ENCODE peak calls at places on chromosomes 2 and 18, in nine cellular contexts. One of them, this sample, is unnamed.

GRCh38 chr2:233820766-233821105 is 33.6 kb downstream of the HJURP start:
- DNase-seq in psoas muscle: no peak
- DNase-seq in stimulated activated CD4-positive, alpha-beta T cell treated with anti-CD3 and anti-CD28 coated beads, Interleukin-1b, Interleukin-23, amount 100 ng/mL, for 48 hours: no peak
- DNase-seq in testis: no peak
- DNase-seq in Calu3: no peak
- DNase-seq in brain microvascular endothelial cell: no peak
- DNase-seq in activated CD4-positive, alpha-beta T cell treated with anti-CD3 and anti-CD28 coated beads for 36 hours: no peak
- DNase-seq in stimulated activated CD8-positive, alpha-beta memory T cell treated with anti-CD3 and anti-CD28 coated beads, Interleukin-15, amount 100 ng/mL, for 24 hours: no peak
- DNase-seq in AG10803: no peak
- DNase-seq in this sample: no peak

GRCh38 chr2:80302465-80303005 is 2.0 kb downstream of the LRRTM1 start:
- DNase-seq in testis: no peak
- DNase-seq in stimulated activated CD8-positive, alpha-beta memory T cell treated with anti-CD3 and anti-CD28 coated beads, Interleukin-15, amount 100 ng/mL, for 24 hours: no peak
- DNase-seq in Calu3: no peak
- DNase-seq in brain microvascular endothelial cell: no peak
- DNase-seq in psoas muscle: no peak
- DNase-seq in activated CD4-positive, alpha-beta T cell treated with anti-CD3 and anti-CD28 coated beads for 36 hours: no peak
- DNase-seq in stimulated activated CD4-positive, alpha-beta T cell treated with anti-CD3 and anti-CD28 coated beads, Interleukin-1b, Interleukin-23, amount 100 ng/mL, for 48 hours: no peak
- DNase-seq in AG10803: no peak
- DNase-seq in this sample: no peak

GRCh38 chr2:200662727-200663126 is 76.9 kb downstream of the AOX1 start:
- DNase-seq in activated CD4-positive, alpha-beta T cell treated with anti-CD3 and anti-CD28 coated beads for 36 hours: no peak
- DNase-seq in testis: no peak
- DNase-seq in Calu3: peak; percentile 12
- DNase-seq in AG10803: peak; percentile 38
- DNase-seq in psoas muscle: no peak
- DNase-seq in brain microvascular endothelial cell: peak; percentile 35
- DNase-seq in stimulated activated CD4-positive, alpha-beta T cell treated with anti-CD3 and anti-CD28 coated beads, Interleukin-1b, Interleukin-23, amount 100 ng/mL, for 48 hours: no peak
- DNase-seq in stimulated activated CD8-positive, alpha-beta memory T cell treated with anti-CD3 and anti-CD28 coated beads, Interleukin-15, amount 100 ng/mL, for 24 hours: no peak
- DNase-seq in this sample: peak; percentile 92

GRCh38 chr2:231891514-231891905 is 34.7 kb downstream of the NPPC start:
- DNase-seq in Calu3: no peak
- DNase-seq in stimulated activated CD8-positive, alpha-beta memory T cell treated with anti-CD3 and anti-CD28 coated beads, Interleukin-15, amount 100 ng/mL, for 24 hours: no peak
- DNase-seq in testis: peak; percentile 18
- DNase-seq in stimulated activated CD4-positive, alpha-beta T cell treated with anti-CD3 and anti-CD28 coated beads, Interleukin-1b, Interleukin-23, amount 100 ng/mL, for 48 hours: no peak
- DNase-seq in AG10803: no peak
- DNase-seq in psoas muscle: no peak
- DNase-seq in activated CD4-positive, alpha-beta T cell treated with anti-CD3 and anti-CD28 coated beads for 36 hours: no peak
- DNase-seq in brain microvascular endothelial cell: no peak
- DNase-seq in this sample: no peak

GRCh38 chr2:2704380-2705093 is 373.5 kb upstream of the MYT1L start:
- DNase-seq in Calu3: no peak
- DNase-seq in stimulated activated CD8-positive, alpha-beta memory T cell treated with anti-CD3 and anti-CD28 coated beads, Interleukin-15, amount 100 ng/mL, for 24 hours: no peak
- DNase-seq in brain microvascular endothelial cell: no peak
- DNase-seq in psoas muscle: no peak
- DNase-seq in AG10803: no peak
- DNase-seq in stimulated activated CD4-positive, alpha-beta T cell treated with anti-CD3 and anti-CD28 coated beads, Interleukin-1b, Interleukin-23, amount 100 ng/mL, for 48 hours: no peak
- DNase-seq in activated CD4-positive, alpha-beta T cell treated with anti-CD3 and anti-CD28 coated beads for 36 hours: no peak
- DNase-seq in testis: no peak
- DNase-seq in this sample: no peak

GRCh38 chr2:239889641-239890055 is 135.5 kb downstream of the NDUFA10 start:
- DNase-seq in stimulated activated CD4-positive, alpha-beta T cell treated with anti-CD3 and anti-CD28 coated beads, Interleukin-1b, Interleukin-23, amount 100 ng/mL, for 48 hours: no peak
- DNase-seq in testis: peak; percentile 54
- DNase-seq in activated CD4-positive, alpha-beta T cell treated with anti-CD3 and anti-CD28 coated beads for 36 hours: no peak
- DNase-seq in brain microvascular endothelial cell: no peak
- DNase-seq in AG10803: no peak
- DNase-seq in psoas muscle: no peak
- DNase-seq in stimulated activated CD8-positive, alpha-beta memory T cell treated with anti-CD3 and anti-CD28 coated beads, Interleukin-15, amount 100 ng/mL, for 24 hours: no peak
- DNase-seq in Calu3: no peak
- DNase-seq in this sample: no peak

GRCh38 chr18:74519320-74520095 is 14.8 kb upstream of the CNDP1 start:
- DNase-seq in stimulated activated CD8-positive, alpha-beta memory T cell treated with anti-CD3 and anti-CD28 coated beads, Interleukin-15, amount 100 ng/mL, for 24 hours: no peak
- DNase-seq in psoas muscle: no peak
- DNase-seq in brain microvascular endothelial cell: no peak
- DNase-seq in activated CD4-positive, alpha-beta T cell treated with anti-CD3 and anti-CD28 coated beads for 36 hours: no peak
- DNase-seq in AG10803: no peak
- DNase-seq in testis: no peak
- DNase-seq in stimulated activated CD4-positive, alpha-beta T cell treated with anti-CD3 and anti-CD28 coated beads, Interleukin-1b, Interleukin-23, amount 100 ng/mL, for 48 hours: no peak
- DNase-seq in Calu3: no peak
- DNase-seq in this sample: no peak

GRCh38 chr2:136381722-136382633 is 264.0 kb upstream of the CXCR4 start:
- DNase-seq in Calu3: no peak
- DNase-seq in stimulated activated CD8-positive, alpha-beta memory T cell treated with anti-CD3 and anti-CD28 coated beads, Interleukin-15, amount 100 ng/mL, for 24 hours: peak; percentile 21
- DNase-seq in testis: no peak
- DNase-seq in stimulated activated CD4-positive, alpha-beta T cell treated with anti-CD3 and anti-CD28 coated beads, Interleukin-1b, Interleukin-23, amount 100 ng/mL, for 48 hours: peak; percentile 92
- DNase-seq in psoas muscle: no peak
- DNase-seq in activated CD4-positive, alpha-beta T cell treated with anti-CD3 and anti-CD28 coated beads for 36 hours: peak; percentile 92
- DNase-seq in brain microvascular endothelial cell: no peak
- DNase-seq in AG10803: no peak
- DNase-seq in this sample: no peak

GRCh38 chr2:126644630-126645191 is 11.2 kb upstream of the GYPC start:
- DNase-seq in AG10803: no peak
- DNase-seq in psoas muscle: no peak
- DNase-seq in Calu3: no peak
- DNase-seq in stimulated activated CD4-positive, alpha-beta T cell treated with anti-CD3 and anti-CD28 coated beads, Interleukin-1b, Interleukin-23, amount 100 ng/mL, for 48 hours: no peak
- DNase-seq in brain microvascular endothelial cell: no peak
- DNase-seq in testis: no peak
- DNase-seq in stimulated activated CD8-positive, alpha-beta memory T cell treated with anti-CD3 and anti-CD28 coated beads, Interleukin-15, amount 100 ng/mL, for 24 hours: no peak
- DNase-seq in activated CD4-positive, alpha-beta T cell treated with anti-CD3 and anti-CD28 coated beads for 36 hours: no peak
- DNase-seq in this sample: no peak

GRCh38 chr2:238277695-238278094 is 10.7 kb downstream of the PER2 start:
- DNase-seq in psoas muscle: no peak
- DNase-seq in activated CD4-positive, alpha-beta T cell treated with anti-CD3 and anti-CD28 coated beads for 36 hours: no peak
- DNase-seq in testis: no peak
- DNase-seq in stimulated activated CD4-positive, alpha-beta T cell treated with anti-CD3 and anti-CD28 coated beads, Interleukin-1b, Interleukin-23, amount 100 ng/mL, for 48 hours: no peak
- DNase-seq in stimulated activated CD8-positive, alpha-beta memory T cell treated with anti-CD3 and anti-CD28 coated beads, Interleukin-15, amount 100 ng/mL, for 24 hours: no peak
- DNase-seq in brain microvascular endothelial cell: no peak
- DNase-seq in Calu3: no peak
- DNase-seq in AG10803: no peak
- DNase-seq in this sample: no peak

GRCh38 chr2:68687018-68687417 is 43.6 kb downstream of the PROKR1 start:
- DNase-seq in activated CD4-positive, alpha-beta T cell treated with anti-CD3 and anti-CD28 coated beads for 36 hours: no peak
- DNase-seq in brain microvascular endothelial cell: no peak
- DNase-seq in stimulated activated CD4-positive, alpha-beta T cell treated with anti-CD3 and anti-CD28 coated beads, Interleukin-1b, Interleukin-23, amount 100 ng/mL, for 48 hours: no peak
- DNase-seq in psoas muscle: no peak
- DNase-seq in stimulated activated CD8-positive, alpha-beta memory T cell treated with anti-CD3 and anti-CD28 coated beads, Interleukin-15, amount 100 ng/mL, for 24 hours: no peak
- DNase-seq in AG10803: no peak
- DNase-seq in testis: no peak
- DNase-seq in Calu3: no peak
- DNase-seq in this sample: no peak

GRCh38 chr2:101473911-101474751 is 781 bp downstream of the RFX8 start:
- DNase-seq in AG10803: peak; percentile 71
- DNase-seq in psoas muscle: peak; percentile 60
- DNase-seq in stimulated activated CD8-positive, alpha-beta memory T cell treated with anti-CD3 and anti-CD28 coated beads, Interleukin-15, amount 100 ng/mL, for 24 hours: no peak
- DNase-seq in testis: peak; percentile 59
- DNase-seq in brain microvascular endothelial cell: peak; percentile 36
- DNase-seq in activated CD4-positive, alpha-beta T cell treated with anti-CD3 and anti-CD28 coated beads for 36 hours: peak; percentile 67
- DNase-seq in Calu3: peak; percentile 41
- DNase-seq in stimulated activated CD4-positive, alpha-beta T cell treated with anti-CD3 and anti-CD28 coated beads, Interleukin-1b, Interleukin-23, amount 100 ng/mL, for 48 hours: peak; percentile 32
- DNase-seq in this sample: no peak

GRCh38 chr2:66121946-66122345 is 313.0 kb upstream of the MEIS1 start:
- DNase-seq in AG10803: no peak
- DNase-seq in stimulated activated CD4-positive, alpha-beta T cell treated with anti-CD3 and anti-CD28 coated beads, Interleukin-1b, Interleukin-23, amount 100 ng/mL, for 48 hours: no peak
- DNase-seq in stimulated activated CD8-positive, alpha-beta memory T cell treated with anti-CD3 and anti-CD28 coated beads, Interleukin-15, amount 100 ng/mL, for 24 hours: no peak
- DNase-seq in Calu3: no peak
- DNase-seq in psoas muscle: no peak
- DNase-seq in activated CD4-positive, alpha-beta T cell treated with anti-CD3 and anti-CD28 coated beads for 36 hours: no peak
- DNase-seq in brain microvascular endothelial cell: no peak
- DNase-seq in testis: no peak
- DNase-seq in this sample: no peak

GRCh38 chr2:3637692-3638455 is 20.1 kb upstream of the ALLC start:
- DNase-seq in stimulated activated CD8-positive, alpha-beta memory T cell treated with anti-CD3 and anti-CD28 coated beads, Interleukin-15, amount 100 ng/mL, for 24 hours: no peak
- DNase-seq in brain microvascular endothelial cell: no peak
- DNase-seq in Calu3: no peak
- DNase-seq in psoas muscle: no peak
- DNase-seq in activated CD4-positive, alpha-beta T cell treated with anti-CD3 and anti-CD28 coated beads for 36 hours: no peak
- DNase-seq in AG10803: no peak
- DNase-seq in stimulated activated CD4-positive, alpha-beta T cell treated with anti-CD3 and anti-CD28 coated beads, Interleukin-1b, Interleukin-23, amount 100 ng/mL, for 48 hours: no peak
- DNase-seq in testis: peak; percentile 12
- DNase-seq in this sample: no peak

GRCh38 chr2:171762879-171763573 is 75.8 kb downstream of the DYNC1I2 start:
- DNase-seq in testis: no peak
- DNase-seq in brain microvascular endothelial cell: peak; percentile 65
- DNase-seq in psoas muscle: no peak
- DNase-seq in AG10803: peak; percentile 25
- DNase-seq in stimulated activated CD8-positive, alpha-beta memory T cell treated with anti-CD3 and anti-CD28 coated beads, Interleukin-15, amount 100 ng/mL, for 24 hours: no peak
- DNase-seq in Calu3: no peak
- DNase-seq in activated CD4-positive, alpha-beta T cell treated with anti-CD3 and anti-CD28 coated beads for 36 hours: no peak
- DNase-seq in stimulated activated CD4-positive, alpha-beta T cell treated with anti-CD3 and anti-CD28 coated beads, Interleukin-1b, Interleukin-23, amount 100 ng/mL, for 48 hours: no peak
- DNase-seq in this sample: peak; percentile 24

GRCh38 chr2:151264157-151264835 is 2.6 kb upstream of the RBM43 start:
- DNase-seq in activated CD4-positive, alpha-beta T cell treated with anti-CD3 and anti-CD28 coated beads for 36 hours: no peak
- DNase-seq in psoas muscle: no peak
- DNase-seq in stimulated activated CD4-positive, alpha-beta T cell treated with anti-CD3 and anti-CD28 coated beads, Interleukin-1b, Interleukin-23, amount 100 ng/mL, for 48 hours: no peak
- DNase-seq in brain microvascular endothelial cell: no peak
- DNase-seq in Calu3: no peak
- DNase-seq in testis: no peak
- DNase-seq in stimulated activated CD8-positive, alpha-beta memory T cell treated with anti-CD3 and anti-CD28 coated beads, Interleukin-15, amount 100 ng/mL, for 24 hours: no peak
- DNase-seq in AG10803: no peak
- DNase-seq in this sample: no peak

GRCh38 chr2:186575856-186576255 is 14.0 kb upstream of the ITGAV start:
- DNase-seq in activated CD4-positive, alpha-beta T cell treated with anti-CD3 and anti-CD28 coated beads for 36 hours: no peak
- DNase-seq in Calu3: no peak
- DNase-seq in psoas muscle: no peak
- DNase-seq in testis: no peak
- DNase-seq in stimulated activated CD8-positive, alpha-beta memory T cell treated with anti-CD3 and anti-CD28 coated beads, Interleukin-15, amount 100 ng/mL, for 24 hours: no peak
- DNase-seq in stimulated activated CD4-positive, alpha-beta T cell treated with anti-CD3 and anti-CD28 coated beads, Interleukin-1b, Interleukin-23, amount 100 ng/mL, for 48 hours: no peak
- DNase-seq in brain microvascular endothelial cell: peak; percentile 51
- DNase-seq in AG10803: no peak
- DNase-seq in this sample: peak; percentile 42

GRCh38 chr2:86069091-86069685 is 36.5 kb downstream of the POLR1A start:
- DNase-seq in AG10803: no peak
- DNase-seq in stimulated activated CD4-positive, alpha-beta T cell treated with anti-CD3 and anti-CD28 coated beads, Interleukin-1b, Interleukin-23, amount 100 ng/mL, for 48 hours: no peak
- DNase-seq in Calu3: no peak
- DNase-seq in activated CD4-positive, alpha-beta T cell treated with anti-CD3 and anti-CD28 coated beads for 36 hours: no peak
- DNase-seq in psoas muscle: no peak
- DNase-seq in testis: peak; percentile 31
- DNase-seq in brain microvascular endothelial cell: no peak
- DNase-seq in stimulated activated CD8-positive, alpha-beta memory T cell treated with anti-CD3 and anti-CD28 coated beads, Interleukin-15, amount 100 ng/mL, for 24 hours: no peak
- DNase-seq in this sample: no peak

GRCh38 chr2:189203177-189203799 is 23.7 kb upstream of the COL5A2 start:
- DNase-seq in stimulated activated CD8-positive, alpha-beta memory T cell treated with anti-CD3 and anti-CD28 coated beads, Interleukin-15, amount 100 ng/mL, for 24 hours: no peak
- DNase-seq in stimulated activated CD4-positive, alpha-beta T cell treated with anti-CD3 and anti-CD28 coated beads, Interleukin-1b, Interleukin-23, amount 100 ng/mL, for 48 hours: no peak
- DNase-seq in activated CD4-positive, alpha-beta T cell treated with anti-CD3 and anti-CD28 coated beads for 36 hours: no peak
- DNase-seq in psoas muscle: no peak
- DNase-seq in brain microvascular endothelial cell: no peak
- DNase-seq in AG10803: no peak
- DNase-seq in testis: no peak
- DNase-seq in Calu3: no peak
- DNase-seq in this sample: no peak